ENCODE peak calls at places on chromosomes 6 and 20, in four cellular contexts. U, Z, Q and B are unnamed samples.

GRCh38 chr6:49513153-49513989 is 13.6 kb downstream of the GLYATL3 start:
- DNase-seq in Z (no peak), U (no peak), Q (no peak), B (no peak)

GRCh38 chr6:88538130-88538706 is 372.1 kb upstream of the CNR1 start:
- DNase-seq in Z (no peak), Q (no peak), U (no peak), B (no peak)

GRCh38 chr20:1204547-1204946 is 1.3 kb downstream of the C20orf202 start:
- DNase-seq in Z (no peak), Q (no peak), U (no peak), B (no peak)

GRCh38 chr6:49647470-49647869 is 10.8 kb upstream of the RHAG start:
- DNase-seq in Q (no peak), U (no peak), Z (no peak), B (no peak)

GRCh38 chr20:45407067-45407745 is 883 bp upstream of the DBNDD2 start:
- DNase-seq in Z (peak; percentile 58), U (no peak), Q (peak; percentile 39), B (no peak)

GRCh38 chr6:163529605-163530004 is 115.1 kb downstream of the QKI start:
- DNase-seq in Z (no peak), U (no peak), Q (no peak), B (no peak)

GRCh38 chr6:36977470-36977941 is 8.5 kb downstream of the MTCH1 start:
- DNase-seq in Z (no peak), U (no peak), Q (no peak), B (peak; percentile 61)

GRCh38 chr20:46130534-46130933 is 12.4 kb downstream of the CD40 start:
- DNase-seq in U (no peak), Z (no peak), Q (no peak), B (no peak)

GRCh38 chr20:2125474-2126112 is 24.0 kb downstream of the STK35 start:
- DNase-seq in Z (no peak), U (no peak), Q (no peak), B (no peak)

GRCh38 chr20:33663161-33664084 is 1.3 kb downstream of the C20orf144 start:
- DNase-seq in Z (peak; percentile 89), Q (peak; percentile 86), U (no peak), B (peak; percentile 93)

GRCh38 chr6:129598244-129599187 is 111.5 kb downstream of the ARHGAP18 start:
- DNase-seq in Q (no peak), Z (no peak), U (no peak), B (no peak)

GRCh38 chr20:23225407-23226060 is 125.1 kb upstream of the NXT1 start:
- DNase-seq in U (no peak), Z (peak; percentile 54), Q (peak; percentile 67), B (no peak)

GRCh38 chr20:58890073-58890453 is 37.5 kb downstream of the GNAS start:
- DNase-seq in Z (no peak), U (no peak), Q (no peak), B (no peak)

GRCh38 chr6:140782941-140783340 is 1349.8 kb upstream of the GJE1 start:
- DNase-seq in Q (no peak), Z (no peak), U (no peak), B (no peak)

GRCh38 chr6:108619431-108620197 is 58.9 kb downstream of the FOXO3 start:
- DNase-seq in Q (no peak), Z (no peak), U (no peak), B (no peak)

GRCh38 chr6:132333639-132334516 is 67.4 kb downstream of the MOXD1 start:
- DNase-seq in Z (peak; percentile 15), U (no peak), Q (peak; percentile 57), B (no peak)

GRCh38 chr6:21091411-21091810 is 502.1 kb upstream of the SOX4 start:
- DNase-seq in U (no peak), Q (no peak), Z (no peak), B (no peak)

GRCh38 chr20:35013421-35014411 is 58.0 kb downstream of the MYH7B start:
- DNase-seq in U (peak; percentile 84), Q (peak; percentile 23), Z (no peak), B (no peak)

GRCh38 chr6:168206681-168207274 is 112.8 kb downstream of the DACT2 start:
- DNase-seq in Z (no peak), U (no peak), Q (no peak), B (no peak)

GRCh38 chr6:108117427-108118358 is 43.2 kb upstream of the OSTM1 start:
- DNase-seq in Q (peak; percentile 52), Z (peak; percentile 51), U (no peak), B (no peak)

GRCh38 chr6:155077331-155077730 is 82.2 kb downstream of the TIAM2 start:
- DNase-seq in Z (no peak), U (no peak), Q (no peak), B (no peak)

GRCh38 chr6:123904228-123904627 is 100.6 kb downstream of the NKAIN2 start:
- DNase-seq in U (no peak), Q (no peak), Z (no peak), B (no peak)

GRCh38 chr6:15602144-15602543 is 60.7 kb downstream of the DTNBP1 start:
- DNase-seq in Q (no peak), Z (no peak), U (no peak), B (no peak)

GRCh38 chr6:157996201-157996712 is 14.6 kb downstream of the SYNJ2 start:
- DNase-seq in Z (no peak), Q (no peak), U (no peak), B (no peak)

GRCh38 chr6:131084982-131085381 is 21.9 kb upstream of the EPB41L2 start:
- DNase-seq in Q (no peak), U (no peak), Z (no peak), B (no peak)

GRCh38 chr20:44683263-44684046 is 31.7 kb upstream of the CCN5 start:
- DNase-seq in Z (peak; percentile 56), U (no peak), Q (peak; percentile 71), B (peak; percentile 74)

GRCh38 chr6:97195117-97195516 is 87.9 kb downstream of the MMS22L start:
- DNase-seq in Z (no peak), Q (no peak), U (no peak), B (no peak)

GRCh38 chr20:7585126-7585679 is 355.1 kb downstream of the HAO1 start:
- DNase-seq in U (no peak), Q (no peak), Z (no peak), B (no peak)

GRCh38 chr6:39804666-39805065 is 12.5 kb downstream of the DAAM2 start:
- DNase-seq in U (no peak), Z (no peak), Q (no peak), B (no peak)

GRCh38 chr6:83474309-83474708 is 38.0 kb upstream of the PRSS35 start:
- DNase-seq in Q (no peak), U (no peak), Z (peak; percentile 11), B (no peak)

GRCh38 chr6:39102024-39102820 is 12.8 kb downstream of the SAYSD1 start:
- DNase-seq in Z (no peak), Q (peak; percentile 55), U (no peak), B (peak; percentile 41)

DNA sequence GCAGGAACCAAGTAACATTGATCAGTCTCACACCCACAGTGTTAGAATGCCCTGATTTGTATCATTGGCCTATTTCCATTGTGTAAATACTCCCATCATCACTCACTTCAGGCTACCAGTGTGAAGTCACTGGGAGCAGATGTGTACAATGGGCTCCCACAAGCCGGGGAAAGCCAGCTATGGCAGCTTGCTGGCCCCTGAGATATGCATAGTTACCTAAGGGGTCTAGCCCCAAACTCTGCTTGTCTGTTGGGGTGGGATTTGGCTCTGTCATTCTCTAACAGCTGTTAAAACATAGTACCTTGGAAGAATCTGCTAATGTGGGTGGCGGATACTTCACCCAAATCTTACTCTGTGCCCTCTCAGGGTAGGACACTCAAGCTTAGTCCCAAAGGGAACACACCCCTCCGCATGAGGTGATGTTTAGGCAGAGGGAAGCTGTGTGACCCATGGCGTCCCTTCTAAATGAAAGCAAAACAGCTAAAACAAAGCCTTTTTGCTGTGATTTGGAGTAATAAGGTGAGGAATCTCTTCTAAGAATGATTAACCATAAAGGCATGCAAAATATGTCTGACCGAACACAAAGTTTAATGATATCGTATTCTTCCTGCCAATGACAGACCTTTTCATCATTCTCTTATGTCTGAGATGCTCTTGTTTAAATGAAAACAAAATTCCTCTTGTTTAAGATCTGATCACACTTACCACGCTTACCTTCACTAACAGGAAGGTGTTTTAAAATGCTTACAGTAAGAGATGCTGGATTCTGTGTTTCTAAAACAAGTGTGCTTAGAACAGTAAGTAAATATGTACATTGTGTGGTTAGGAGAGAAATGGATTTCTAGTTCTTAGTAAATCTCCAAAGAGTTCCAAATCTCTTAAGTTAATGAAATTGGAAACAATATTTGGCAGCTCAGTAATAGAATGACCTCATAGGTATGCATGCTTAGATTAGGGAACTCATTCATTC is 46.0 kb upstream of the PXDC1 start:
- DNase-seq in U (no peak), Z (no peak), Q (no peak), B (no peak)
- TF ChIP-seq POLR2A in U (no peak), Z (no peak), Q (no peak), B (no peak)

GRCh38 chr6:143457563-143458359 is 7.2 kb downstream of the PEX3 start:
- DNase-seq in Z (no peak), Q (no peak), U (no peak), B (no peak)
- TF ChIP-seq POLR2AphosphoS5 in Z (no peak), Q (no peak), U (no peak), B (no peak)

GRCh38 chr6:56688521-56688920 is 45.8 kb upstream of the DST start:
- DNase-seq in Q (no peak), Z (no peak), U (no peak), B (no peak)
- TF ChIP-seq POLR2A in Q (no peak), Z (no peak), U (no peak), B (no peak)

GRCh38 chr6:137878810-137879285 is 11.8 kb downstream of the TNFAIP3 start:
- DNase-seq in Z (no peak), Q (no peak), U (no peak), B (no peak)
- TF ChIP-seq POLR2AphosphoS5 in Z (no peak), Q (no peak), U (no peak), B (peak; percentile 65)

DNA sequence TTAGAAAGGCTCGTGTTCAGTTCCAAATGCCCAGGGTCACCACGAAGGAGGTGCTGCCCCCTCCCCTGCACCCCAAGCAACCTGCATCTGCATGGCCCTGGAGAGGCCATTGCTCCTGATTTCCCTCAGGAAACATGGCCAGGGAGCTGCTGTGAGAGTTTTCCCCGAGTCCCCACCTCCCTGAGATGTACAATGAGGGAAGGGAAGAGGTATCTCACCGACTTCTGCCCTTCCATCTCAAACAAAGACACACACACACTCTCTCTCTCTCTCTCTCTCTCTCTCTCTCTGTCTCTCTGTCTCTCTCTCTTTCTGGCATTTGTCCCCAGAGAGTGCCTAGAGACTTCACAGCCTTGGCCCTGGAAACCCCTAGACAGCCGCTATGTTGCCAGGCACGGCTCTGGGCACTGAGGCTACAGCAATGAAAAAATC is 120.4 kb downstream of the MRPL14 start:
- DNase-seq in Q (no peak), Z (no peak), U (no peak), B (no peak)
- TF ChIP-seq POLR2A in Q (no peak), Z (no peak), U (no peak), B (no peak)

GRCh38 chr6:122491915-122492537 is 20.4 kb upstream of the SERINC1 start:
- DNase-seq in Q (peak; percentile 80), Z (peak; percentile 77), U (no peak), B (no peak)

GRCh38 chr6:122495612-122496011 is 24.0 kb upstream of the SERINC1 start:
- DNase-seq in U (no peak), Z (no peak), Q (no peak), B (no peak)

GRCh38 chr6:122494665-122495272 is 23.2 kb upstream of the SERINC1 start:
- DNase-seq in U (no peak), Q (peak; percentile 51), Z (peak; percentile 12), B (no peak)
- TF ChIP-seq POLR2AphosphoS5 in U (no peak), Q (no peak), Z (no peak), B (no peak)